ENCODE peak calls at places on chromosomes 4 and X, in five cellular contexts. N, L, E, D and A are unnamed samples.

GRCh38 chrX:35625714-35626113 is 172.4 kb upstream of the MAGEB16 start:
- DNase-seq in L (no peak), E (no peak), D (no peak), N (no peak), A (no peak)

GRCh38 chr4:22502895-22503814 is 12.7 kb downstream of the ADGRA3 start:
- DNase-seq in N (no peak), E (no peak), L (no peak), D (no peak), A (no peak)

GRCh38 chr4:4668355-4669210 is 126.7 kb upstream of the STX18 start:
- DNase-seq in L (no peak), N (no peak), E (no peak), D (no peak), A (no peak)

GRCh38 chr4:176676901-176677300 is 115.8 kb downstream of the VEGFC start:
- DNase-seq in L (no peak), D (no peak), N (no peak), E (no peak), A (no peak)

GRCh38 chr4:184732126-184732525 is 1.8 kb downstream of the CENPU start:
- DNase-seq in N (no peak), L (no peak), E (no peak), D (no peak), A (no peak)

GRCh38 chrX:111322231-111322855 is 52.1 kb upstream of the CAPN6 start:
- DNase-seq in L (no peak), N (no peak), D (no peak), E (no peak), A (no peak)

GRCh38 chr4:76898385-76898692 is 395 bp upstream of the SOWAHB start:
- DNase-seq in N (no peak), E (no peak), L (no peak), D (no peak), A (no peak)

GRCh38 chr4:7289619-7290018 is 97.3 kb downstream of the SORCS2 start:
- DNase-seq in L (no peak), D (no peak), E (no peak), N (no peak), A (no peak)

GRCh38 chr4:8649631-8650261 is 57.2 kb downstream of the CPZ start:
- DNase-seq in D (no peak), L (no peak), N (no peak), E (no peak), A (no peak)

GRCh38 chr4:48331577-48332340 is 9.6 kb upstream of the SLAIN2 start:
- DNase-seq in E (peak; percentile 48), N (no peak), D (no peak), L (no peak), A (no peak)

GRCh38 chr4:189785257-189785656 is 155.4 kb upstream of the FRG1 start:
- DNase-seq in E (no peak), L (no peak), N (no peak), D (no peak), A (no peak)

GRCh38 chr4:68906238-68907137 is 45.1 kb downstream of the UGT2A3 start:
- DNase-seq in L (no peak), E (no peak), N (no peak), D (no peak), A (no peak)

GRCh38 chrX:129480889-129481288 is 42.4 kb downstream of the SMARCA1 start:
- DNase-seq in N (no peak), E (no peak), L (no peak), D (no peak), A (no peak)

GRCh38 chrX:73398185-73398914 is 48.5 kb upstream of the CDX4 start:
- DNase-seq in E (no peak), D (no peak), N (no peak), L (no peak), A (no peak)

GRCh38 chrX:150258176-150258425 is 105.0 kb upstream of the MAMLD1 start:
- DNase-seq in D (no peak), E (no peak), L (no peak), N (no peak), A (no peak)

GRCh38 chrX:135403374-135403773 is 18.4 kb upstream of the SMIM10L2A start:
- DNase-seq in D (no peak), L (no peak), N (no peak), E (no peak), A (no peak)

GRCh38 chr4:90951037-90951436 is 823.8 kb downstream of the CCSER1 start:
- DNase-seq in L (no peak), N (no peak), E (no peak), D (no peak), A (peak; percentile 0)